ENCODE peak calls at places on chromosome 20, in ten cellular contexts. B is naive thymus-derived CD4-positive, alpha-beta T cell; S is mammary epithelial cell; P is BE2C; Z is neuronal stem cell; G is MM.1S; L is left ventricle myocardium inferior; K is heart right ventricle; X is body of pancreas; I is K562. F is an unnamed sample.

GRCh38 chr20:36493013-36493800 is 48.1 kb upstream of the MYL9 start:
- DNase-seq in X (no peak), S (no peak), B (no peak), L (no peak), I (peak; percentile 52), Z (no peak), P (no peak), G (no peak), K (no peak), F (no peak)

GRCh38 chr20:44324343-44324742 is 12.5 kb upstream of the R3HDML start:
- DNase-seq in P (no peak), Z (no peak), L (no peak), B (no peak), G (no peak), S (peak; percentile 27), X (no peak), K (no peak), I (no peak), F (no peak)

GRCh38 chr20:62644044-62644795 is 1.9 kb downstream of the SLCO4A1 start:
- DNase-seq in K (no peak), P (no peak), Z (no peak), B (no peak), G (no peak), X (no peak), L (no peak), I (no peak), S (no peak), F (no peak)

GRCh38 chr20:37995856-37996625 is 37.2 kb downstream of the TTI1 start:
- DNase-seq in B (no peak), K (no peak), P (no peak), X (no peak), I (no peak), Z (no peak), G (no peak), L (no peak), S (no peak), F (no peak)

GRCh38 chr20:2585811-2586210 is 49.4 kb downstream of the TMC2 start:
- DNase-seq in S (peak; percentile 60), K (no peak), Z (no peak), P (no peak), B (no peak), X (no peak), L (no peak), G (no peak), I (no peak), F (no peak)

GRCh38 chr20:38673731-38674177 is 50.5 kb upstream of the SLC32A1 start:
- DNase-seq in S (no peak), X (no peak), Z (no peak), B (no peak), K (no peak), G (no peak), L (no peak), I (peak; percentile 71), P (peak; percentile 36), F (no peak)

GRCh38 chr20:34825530-34826362 is at the start of gene NCOA6:
- DNase-seq in I (peak; percentile 89), B (peak; percentile 72), P (peak; percentile 89), Z (peak; percentile 59), K (peak; percentile 87), L (peak; percentile 91), S (peak; percentile 63), G (peak; percentile 79), X (peak; percentile 90), F (peak; percentile 77)

GRCh38 chr20:38001981-38002380 is 31.3 kb downstream of the TTI1 start:
- DNase-seq in Z (no peak), B (no peak), S (no peak), I (peak; percentile 47), P (no peak), X (no peak), L (no peak), G (no peak), K (no peak), F (no peak)

GRCh38 chr20:49185071-49185757 is 2.9 kb downstream of the STAU1 start:
- DNase-seq in I (no peak), K (no peak), G (no peak), X (no peak), P (no peak), S (no peak), L (no peak), Z (no peak), B (no peak), F (no peak)

GRCh38 chr20:49183444-49183843 is 4.7 kb downstream of the STAU1 start:
- DNase-seq in G (no peak), P (no peak), B (no peak), Z (no peak), L (no peak), K (no peak), S (no peak), X (no peak), I (peak; percentile 34), F (no peak)

GRCh38 chr20:49179368-49180277 is 8.5 kb downstream of the STAU1 start:
- DNase-seq in X (no peak), Z (no peak), K (no peak), G (no peak), S (no peak), P (no peak), L (no peak), I (no peak), B (no peak), F (no peak)

GRCh38 chr20:49184691-49185070 is 3.5 kb downstream of the STAU1 start:
- DNase-seq in X (no peak), I (no peak), G (no peak), B (no peak), S (no peak), K (no peak), P (no peak), L (no peak), Z (no peak), F (no peak)

DNA sequence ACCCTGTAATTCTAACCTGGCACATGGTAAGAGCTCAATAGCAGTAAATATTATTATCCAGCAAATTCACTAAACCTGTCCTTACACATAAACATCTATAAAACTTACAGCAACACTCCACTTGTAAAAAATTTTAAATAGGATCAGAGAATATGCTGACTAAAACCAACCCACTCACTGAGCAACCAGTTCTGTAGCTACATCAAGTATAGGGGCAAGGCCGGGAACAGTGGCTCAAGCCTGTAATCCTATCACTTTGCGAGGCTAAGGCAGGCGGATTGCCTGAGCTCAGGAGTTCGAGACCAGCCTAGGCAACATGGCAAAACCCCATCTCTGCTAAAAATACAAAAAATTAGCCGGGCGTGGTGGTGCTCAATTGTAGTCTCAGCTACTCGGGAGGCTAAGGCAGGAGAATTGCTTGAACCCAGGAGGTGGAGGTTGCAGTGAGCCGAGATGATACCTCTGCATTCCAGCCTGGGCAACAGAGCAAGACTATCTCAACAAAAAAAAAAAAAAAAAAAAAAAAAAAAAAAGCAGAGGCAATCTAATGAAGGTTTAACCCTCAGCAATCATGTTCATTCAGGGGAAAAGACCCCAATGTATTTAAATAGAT is 6.8 kb downstream of the STAU1 start:
- DNase-seq in P (no peak), I (no peak), B (no peak), K (no peak), Z (no peak), L (no peak), S (no peak), X (no peak), G (no peak), F (no peak)
- H3K4me1 ChIP-seq in P (peaks cover 6% of the 10 kb centered on the region), I (peaks cover 21% of the 10 kb centered on the region), B (peaks cover 22% of the 10 kb centered on the region), K (peaks cover 11% of the 10 kb centered on the region), Z (no peaks in the 10 kb centered on the region), L (peaks cover 83% of the 10 kb centered on the region), S (peaks cover 16% of the 10 kb centered on the region), X (peaks cover 72% of the 10 kb centered on the region), G (peaks cover 8% of the 10 kb centered on the region), F (peaks cover 18% of the 10 kb centered on the region)

DNA sequence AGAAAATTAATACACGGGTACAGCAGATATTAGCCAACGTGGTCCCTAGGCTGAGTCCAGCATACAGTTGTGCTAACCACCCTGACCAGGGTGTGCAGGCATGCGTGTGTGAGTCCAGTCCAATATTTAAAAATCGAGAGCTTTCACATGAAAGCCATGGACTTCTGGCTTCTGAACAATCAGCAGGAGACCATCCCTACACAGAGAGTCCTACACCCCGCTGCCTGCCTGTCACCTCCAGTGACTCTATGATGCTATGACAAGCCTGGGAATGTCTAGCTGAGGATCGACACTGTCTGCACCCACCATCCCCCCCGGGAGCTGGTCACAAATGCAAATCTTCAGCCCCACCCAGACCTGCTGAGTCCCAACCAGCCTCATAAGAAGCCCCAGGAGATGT is 7.9 kb downstream of the ACSS1 start:
- DNase-seq in Z (no peak), I (no peak), L (no peak), X (no peak), B (no peak), S (no peak), G (no peak), K (no peak), P (no peak), F (no peak)
- H3K4me1 ChIP-seq in Z (no peaks in the 10 kb centered on the region), I (no peaks in the 10 kb centered on the region), L (peaks cover 98% of the 10 kb centered on the region), X (peaks cover 99% of the 10 kb centered on the region), B (peaks cover 9% of the 10 kb centered on the region), S (no peaks in the 10 kb centered on the region), G (peaks cover 26% of the 10 kb centered on the region), K (peaks cover 92% of the 10 kb centered on the region), P (no peaks in the 10 kb centered on the region), F (peaks cover 8% of the 10 kb centered on the region)

DNA sequence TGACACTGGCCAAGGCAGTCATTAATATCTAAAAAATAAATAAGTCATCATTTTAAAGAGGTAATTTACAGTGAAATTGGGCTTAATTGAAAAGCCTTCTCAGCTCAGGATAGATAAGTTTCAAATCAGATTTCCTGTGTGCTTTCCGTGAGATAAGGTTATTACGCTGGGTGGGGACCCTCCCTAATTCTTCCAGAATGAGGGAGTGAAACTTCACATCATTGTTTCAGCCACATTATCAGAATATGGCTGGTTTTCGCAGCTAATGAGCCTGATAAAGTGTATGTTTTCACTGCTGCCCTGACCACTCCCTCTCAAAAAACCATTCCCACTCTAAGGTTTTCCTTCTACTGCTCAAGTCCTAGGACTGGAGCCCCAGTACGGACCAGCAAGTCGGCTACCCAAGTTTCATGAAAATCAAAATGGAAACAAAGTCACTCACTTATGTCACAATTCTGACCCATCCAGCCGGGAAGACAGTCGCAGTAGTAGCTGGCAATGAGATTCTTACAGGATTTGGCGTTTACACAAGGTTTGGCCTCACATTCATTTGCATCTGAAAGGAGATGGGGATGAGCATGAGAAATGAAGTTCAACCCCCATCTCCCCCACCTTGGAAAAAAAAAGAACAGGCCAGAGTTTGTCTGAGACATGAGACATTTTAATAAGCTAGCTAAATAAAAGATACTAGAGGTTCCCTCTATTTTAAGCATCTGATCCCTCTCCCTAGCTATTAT is 24.6 kb downstream of the JAG1 start:
- DNase-seq in S (no peak), X (no peak), P (no peak), G (no peak), I (no peak), L (no peak), Z (no peak), K (no peak), B (no peak), F (no peak)
- H3K4me1 ChIP-seq in S (peaks cover 10% of the 10 kb centered on the region), X (peaks cover 25% of the 10 kb centered on the region), P (peaks cover 25% of the 10 kb centered on the region), G (peaks cover 6% of the 10 kb centered on the region), I (no peaks in the 10 kb centered on the region), L (peaks cover 86% of the 10 kb centered on the region), Z (peaks cover 60% of the 10 kb centered on the region), K (peaks cover 38% of the 10 kb centered on the region), B (no peaks in the 10 kb centered on the region), F (no peaks in the 10 kb centered on the region)

GRCh38 chr20:50516180-50516934 is 6.2 kb downstream of the PTPN1 start:
- DNase-seq in I (no peak), P (no peak), S (no peak), X (no peak), G (no peak), B (no peak), L (no peak), K (no peak), Z (no peak), F (no peak)

GRCh38 chr20:50514035-50514337 is 3.8 kb downstream of the PTPN1 start:
- DNase-seq in L (no peak), X (no peak), I (no peak), K (no peak), P (no peak), S (no peak), G (no peak), Z (no peak), B (no peak), F (no peak)

GRCh38 chr20:50513169-50514034 is 3.2 kb downstream of the PTPN1 start:
- DNase-seq in L (no peak), X (no peak), Z (no peak), I (no peak), G (no peak), S (peak; percentile 64), P (no peak), B (no peak), K (no peak), F (no peak)

GRCh38 chr20:50515471-50516106 is 5.4 kb downstream of the PTPN1 start:
- DNase-seq in S (no peak), P (no peak), I (no peak), B (no peak), X (no peak), G (no peak), Z (no peak), K (no peak), L (no peak), F (no peak)

GRCh38 chr20:50514750-50515149 is 4.6 kb downstream of the PTPN1 start:
- DNase-seq in Z (no peak), S (no peak), I (no peak), L (no peak), X (no peak), K (no peak), B (no peak), P (no peak), G (no peak), F (no peak)
- H3K4me1 ChIP-seq in Z (peaks cover 21% of the 10 kb centered on the region), S (peaks cover 50% of the 10 kb centered on the region), I (peaks cover 15% of the 10 kb centered on the region), L (peaks cover 97% of the 10 kb centered on the region), X (peaks cover 33% of the 10 kb centered on the region), K (peaks cover 41% of the 10 kb centered on the region), B (peaks cover 70% of the 10 kb centered on the region), P (no peaks in the 10 kb centered on the region), G (peaks cover 43% of the 10 kb centered on the region), F (peaks cover 52% of the 10 kb centered on the region)

F was measured in effector memory CD4-positive, alpha-beta T cell.